ENCODE peak calls at places on chromosomes 13 and 19, in ten cellular contexts. K is HFF-Myc; W is NCI-H1105; Q is kidney tubule cell; G is EL; D is activated T-cell treated with anti-CD3 and anti-CD28 coated beads, Interleukin-2, amount 50 U/mL, for 72 hours; M is anterior cingulate cortex; V is GM04503; E is AG10803; H is GM23248. J is an unnamed sample.

GRCh38 chr13:80430561-80430960 is 89.6 kb upstream of the SPRY2 start:
- DNase-seq in W (no peak), V (no peak), M (no peak), E (no peak), H (peak; percentile 2), G (no peak), K (no peak), D (no peak), Q (no peak), J (no peak)

GRCh38 chr19:6519289-6519688 is 11.5 kb upstream of the TNFSF9 start:
- DNase-seq in Q (peak; percentile 89), E (peak; percentile 80), G (peak; percentile 76), K (no peak), H (peak; percentile 92), V (peak; percentile 67), D (no peak), M (no peak), W (no peak), J (peak; percentile 48)

GRCh38 chr13:34719060-34719875 is 222.8 kb upstream of the NBEA start:
- DNase-seq in Q (peak; percentile 62), W (no peak), M (no peak), G (no peak), D (no peak), K (no peak), H (no peak), E (no peak), V (no peak), J (no peak)

GRCh38 chr13:26551255-26551654 is 6.2 kb upstream of the WASF3 start:
- DNase-seq in D (no peak), W (no peak), M (no peak), G (no peak), V (no peak), Q (no peak), E (no peak), H (peak; percentile 34), K (no peak), J (no peak)

GRCh38 chr13:113122571-113123225 is at the start of gene F10:
- DNase-seq in K (no peak), W (no peak), E (peak; percentile 70), M (no peak), D (no peak), Q (peak; percentile 22), V (peak; percentile 47), G (peak; percentile 65), H (peak; percentile 78), J (peak; percentile 81)

GRCh38 chr13:46633416-46633815 is 80.4 kb downstream of the LRCH1 start:
- DNase-seq in M (no peak), G (peak; percentile 96), K (peak; percentile 49), Q (peak; percentile 93), E (peak; percentile 91), D (no peak), H (peak; percentile 76), V (peak; percentile 65), W (no peak), J (peak; percentile 74)

GRCh38 chr19:13370948-13371347 is 135.3 kb downstream of the CACNA1A start:
- DNase-seq in H (no peak), K (no peak), M (no peak), E (no peak), V (no peak), G (no peak), D (no peak), Q (no peak), W (no peak), J (no peak)

GRCh38 chr19:12364391-12365093 is 941 bp downstream of the ZNF442 start:
- DNase-seq in H (peak; percentile 71), M (peak; percentile 20), W (no peak), Q (peak; percentile 4), K (no peak), D (no peak), G (peak; percentile 31), V (no peak), E (peak; percentile 28), J (peak; percentile 20)

GRCh38 chr13:30880756-30881155 is 25.3 kb upstream of the MEDAG start:
- DNase-seq in V (peak; percentile 79), G (peak; percentile 86), E (peak; percentile 91), Q (peak; percentile 74), D (no peak), M (no peak), H (peak; percentile 95), K (peak; percentile 48), W (no peak), J (peak; percentile 96)

GRCh38 chr13:32117696-32118095 is 86.1 kb downstream of the FRY start:
- DNase-seq in H (no peak), Q (peak; percentile 53), K (no peak), E (no peak), M (no peak), G (no peak), D (no peak), V (no peak), W (no peak), J (no peak)

GRCh38 chr19:34480971-34481821 is at the start of gene WTIP:
- DNase-seq in Q (peak; percentile 86), M (no peak), K (no peak), G (peak; percentile 88), H (peak; percentile 91), E (peak; percentile 94), D (no peak), V (peak; percentile 48), W (no peak), J (peak; percentile 95)

GRCh38 chr13:89688908-89689307 is 1658.6 kb upstream of the MIR17HG start:
- DNase-seq in E (no peak), K (no peak), W (no peak), M (peak; percentile 68), D (no peak), V (no peak), H (no peak), Q (peak; percentile 12), G (no peak), J (no peak)

GRCh38 chr13:102580552-102581169 is 16.1 kb upstream of the TPP2 start:
- DNase-seq in H (peak; percentile 78), M (no peak), G (peak; percentile 63), E (peak; percentile 74), W (peak; percentile 50), K (no peak), Q (peak; percentile 69), V (no peak), D (peak; percentile 49), J (peak; percentile 62)

GRCh38 chr19:40376286-40376862 is 13.6 kb downstream of the HIPK4 start:
- DNase-seq in W (no peak), K (no peak), M (no peak), Q (no peak), V (no peak), E (no peak), D (no peak), G (no peak), H (no peak), J (no peak)

GRCh38 chr19:1154731-1155351 is 19.2 kb downstream of the SBNO2 start:
- DNase-seq in K (no peak), Q (peak; percentile 37), D (no peak), W (no peak), V (peak; percentile 64), G (peak; percentile 82), E (peak; percentile 92), H (peak; percentile 98), M (peak; percentile 45), J (peak; percentile 93)

GRCh38 chr13:50456111-50456510 is 387.4 kb downstream of the DLEU7 start:
- DNase-seq in D (no peak), E (peak; percentile 41), G (no peak), V (no peak), M (no peak), W (no peak), Q (no peak), H (no peak), K (no peak), J (no peak)

GRCh38 chr13:99072941-99073340 is 95.1 kb upstream of the DOCK9 start:
- DNase-seq in D (no peak), W (no peak), H (no peak), K (no peak), E (no peak), M (no peak), G (no peak), V (no peak), Q (no peak), J (no peak)

GRCh38 chr13:97327071-97327470 is 104.9 kb downstream of the MBNL2 start:
- DNase-seq in Q (no peak), G (no peak), M (no peak), D (no peak), V (no peak), E (no peak), K (no peak), W (no peak), H (no peak), J (no peak)

GRCh38 chr19:45782820-45783785 is 813 bp upstream of the DMPK start:
- DNase-seq in K (no peak), W (no peak), D (no peak), V (peak; percentile 59), E (peak; percentile 78), Q (peak; percentile 33), M (no peak), G (peak; percentile 89), H (peak; percentile 92), J (peak; percentile 86)

GRCh38 chr19:11378319-11379189 is 4.1 kb downstream of the SWSAP1 start:
- DNase-seq in E (peak; percentile 66), W (no peak), M (peak; percentile 22), H (peak; percentile 93), D (peak; percentile 35), V (no peak), K (no peak), Q (peak; percentile 87), G (peak; percentile 81), J (peak; percentile 52)

GRCh38 chr13:107043016-107043957 is 475.4 kb upstream of the ARGLU1 start:
- DNase-seq in Q (peak; percentile 78), D (no peak), H (no peak), M (no peak), G (peak; percentile 29), K (no peak), E (peak; percentile 80), W (no peak), V (peak; percentile 81), J (no peak)

GRCh38 chr19:28037186-28037585 is 1175.8 kb downstream of the UQCRFS1 start:
- DNase-seq in Q (no peak), K (no peak), W (no peak), E (no peak), D (no peak), H (no peak), V (no peak), M (no peak), G (no peak), J (no peak)

GRCh38 chr13:29459818-29460335 is 135.6 kb downstream of the SLC7A1 start:
- DNase-seq in W (no peak), K (no peak), G (no peak), Q (no peak), H (no peak), E (no peak), D (no peak), M (no peak), V (no peak), J (no peak)

GRCh38 chr19:48760514-48761221 is 5.3 kb downstream of the FGF21 start:
- DNase-seq in V (no peak), K (no peak), H (peak; percentile 34), Q (no peak), W (no peak), E (no peak), G (no peak), D (no peak), M (no peak), J (no peak)

GRCh38 chr13:25971499-25972145 is 80.2 kb downstream of the SHISA2 start:
- DNase-seq in H (no peak), D (peak; percentile 52), V (no peak), E (no peak), W (no peak), K (no peak), G (no peak), Q (peak; percentile 13), M (no peak), J (no peak)

GRCh38 chr13:112580912-112581311 is 7.0 kb downstream of the TUBGCP3 start:
- DNase-seq in D (no peak), H (no peak), M (no peak), K (no peak), V (no peak), Q (no peak), G (no peak), W (no peak), E (no peak), J (no peak)

GRCh38 chr13:102770435-102770834 is 3.2 kb downstream of the TEX30 start:
- DNase-seq in V (no peak), E (no peak), M (no peak), D (no peak), H (no peak), G (no peak), K (no peak), Q (peak; percentile 39), W (no peak), J (no peak)

GRCh38 chr13:19596960-19597361 is 35.6 kb upstream of the TPTE2 start:
- DNase-seq in Q (peak; percentile 87), G (peak; percentile 78), E (no peak), M (no peak), K (no peak), D (no peak), H (peak; percentile 50), V (no peak), W (no peak), J (no peak)